ENCODE peak calls at places on chromosome 1, in eight cellular contexts. One of them, this sample, is unnamed.

GRCh38 chr1:20483833-20484525 is 2.0 kb downstream of the CAMK2N1 start:
- DNase-seq in AG04450: no peak
- DNase-seq in ovary: peak
- DNase-seq in fibroblast of the aortic adventitia: peak
- DNase-seq in mucosa of descending colon: peak
- DNase-seq in kidney: no peak
- DNase-seq in mesothelial cell of epicardium: no peak
- DNase-seq in choroid plexus epithelial cell: no peak
- DNase-seq in this sample: no peak

GRCh38 chr1:30171956-30172694 is 551.3 kb downstream of the MATN1 start:
- DNase-seq in AG04450: no peak
- DNase-seq in ovary: no peak
- DNase-seq in fibroblast of the aortic adventitia: no peak
- DNase-seq in mucosa of descending colon: no peak
- DNase-seq in kidney: no peak
- DNase-seq in mesothelial cell of epicardium: peak
- DNase-seq in choroid plexus epithelial cell: no peak
- DNase-seq in this sample: no peak

GRCh38 chr1:18239671-18240070 is 132.1 kb downstream of the IGSF21 start:
- DNase-seq in AG04450: no peak
- DNase-seq in ovary: no peak
- DNase-seq in fibroblast of the aortic adventitia: no peak
- DNase-seq in mucosa of descending colon: no peak
- DNase-seq in kidney: no peak
- DNase-seq in mesothelial cell of epicardium: no peak
- DNase-seq in choroid plexus epithelial cell: no peak
- DNase-seq in this sample: no peak

GRCh38 chr1:29197590-29197924 is 15.9 kb upstream of the SRSF4 start:
- DNase-seq in AG04450: no peak
- DNase-seq in ovary: no peak
- DNase-seq in fibroblast of the aortic adventitia: peak
- DNase-seq in mucosa of descending colon: peak
- DNase-seq in kidney: no peak
- DNase-seq in mesothelial cell of epicardium: no peak
- DNase-seq in choroid plexus epithelial cell: peak
- DNase-seq in this sample: no peak

GRCh38 chr1:159175571-159175970 is 4.2 kb downstream of the CADM3 start:
- DNase-seq in AG04450: no peak
- DNase-seq in ovary: no peak
- DNase-seq in fibroblast of the aortic adventitia: no peak
- DNase-seq in mucosa of descending colon: no peak
- DNase-seq in kidney: no peak
- DNase-seq in mesothelial cell of epicardium: no peak
- DNase-seq in choroid plexus epithelial cell: no peak
- DNase-seq in this sample: no peak

GRCh38 chr1:30892671-30893073 is 15.9 kb downstream of the SDC3 start:
- DNase-seq in AG04450: no peak
- DNase-seq in ovary: no peak
- DNase-seq in fibroblast of the aortic adventitia: no peak
- DNase-seq in mucosa of descending colon: no peak
- DNase-seq in kidney: no peak
- DNase-seq in mesothelial cell of epicardium: no peak
- DNase-seq in choroid plexus epithelial cell: no peak
- DNase-seq in this sample: no peak

GRCh38 chr1:183954496-183954895 is 83.0 kb downstream of the COLGALT2 start:
- DNase-seq in AG04450: no peak
- DNase-seq in ovary: no peak
- DNase-seq in fibroblast of the aortic adventitia: no peak
- DNase-seq in mucosa of descending colon: no peak
- DNase-seq in kidney: no peak
- DNase-seq in mesothelial cell of epicardium: no peak
- DNase-seq in choroid plexus epithelial cell: no peak
- DNase-seq in this sample: no peak

GRCh38 chr1:239814306-239814881 is 277.3 kb upstream of the FMN2 start:
- DNase-seq in AG04450: no peak
- DNase-seq in ovary: peak
- DNase-seq in fibroblast of the aortic adventitia: peak
- DNase-seq in mucosa of descending colon: no peak
- DNase-seq in kidney: no peak
- DNase-seq in mesothelial cell of epicardium: no peak
- DNase-seq in choroid plexus epithelial cell: peak
- DNase-seq in this sample: no peak

GRCh38 chr1:20603473-20604464 is 14.9 kb downstream of the CDA start:
- DNase-seq in AG04450: peak
- DNase-seq in ovary: no peak
- DNase-seq in fibroblast of the aortic adventitia: peak
- DNase-seq in mucosa of descending colon: no peak
- DNase-seq in kidney: no peak
- DNase-seq in mesothelial cell of epicardium: no peak
- DNase-seq in choroid plexus epithelial cell: peak
- DNase-seq in this sample: no peak

GRCh38 chr1:194039578-194039977 is 853.2 kb upstream of the B3GALT2 start:
- DNase-seq in AG04450: no peak
- DNase-seq in ovary: no peak
- DNase-seq in fibroblast of the aortic adventitia: no peak
- DNase-seq in mucosa of descending colon: no peak
- DNase-seq in kidney: no peak
- DNase-seq in mesothelial cell of epicardium: no peak
- DNase-seq in choroid plexus epithelial cell: no peak
- DNase-seq in this sample: no peak

GRCh38 chr1:16212251-16212961 is at the start of gene ARHGEF19:
- DNase-seq in AG04450: no peak
- DNase-seq in ovary: no peak
- DNase-seq in fibroblast of the aortic adventitia: no peak
- DNase-seq in mucosa of descending colon: peak
- DNase-seq in kidney: peak
- DNase-seq in mesothelial cell of epicardium: peak
- DNase-seq in choroid plexus epithelial cell: no peak
- DNase-seq in this sample: no peak

GRCh38 chr1:26996024-26996423 is 2.5 kb downstream of the TRNP1 start:
- DNase-seq in AG04450: no peak
- DNase-seq in ovary: no peak
- DNase-seq in fibroblast of the aortic adventitia: peak
- DNase-seq in mucosa of descending colon: no peak
- DNase-seq in kidney: no peak
- DNase-seq in mesothelial cell of epicardium: no peak
- DNase-seq in choroid plexus epithelial cell: no peak
- DNase-seq in this sample: no peak

GRCh38 chr1:55289614-55290013 is 74.5 kb upstream of the USP24 start:
- DNase-seq in AG04450: no peak
- DNase-seq in ovary: no peak
- DNase-seq in fibroblast of the aortic adventitia: no peak
- DNase-seq in mucosa of descending colon: no peak
- DNase-seq in kidney: no peak
- DNase-seq in mesothelial cell of epicardium: no peak
- DNase-seq in choroid plexus epithelial cell: no peak
- DNase-seq in this sample: no peak
- TF ChIP-seq CTCF in AG04450: no peak
- TF ChIP-seq CTCF in ovary: no peak
- TF ChIP-seq CTCF in fibroblast of the aortic adventitia: no peak
- TF ChIP-seq CTCF in mucosa of descending colon: no peak
- TF ChIP-seq CTCF in kidney: no peak
- TF ChIP-seq CTCF in mesothelial cell of epicardium: no peak
- TF ChIP-seq CTCF in choroid plexus epithelial cell: peak
- TF ChIP-seq CTCF in this sample: no peak

GRCh38 chr1:33670567-33670966 is 193.3 kb upstream of the HMGB4 start:
- DNase-seq in AG04450: no peak
- DNase-seq in ovary: no peak
- DNase-seq in fibroblast of the aortic adventitia: no peak
- DNase-seq in mucosa of descending colon: no peak
- DNase-seq in kidney: no peak
- DNase-seq in mesothelial cell of epicardium: no peak
- DNase-seq in choroid plexus epithelial cell: no peak
- DNase-seq in this sample: no peak

GRCh38 chr1:33661791-33662190 is 189.3 kb downstream of the ZSCAN20 start:
- DNase-seq in AG04450: no peak
- DNase-seq in ovary: no peak
- DNase-seq in fibroblast of the aortic adventitia: no peak
- DNase-seq in mucosa of descending colon: peak
- DNase-seq in kidney: no peak
- DNase-seq in mesothelial cell of epicardium: no peak
- DNase-seq in choroid plexus epithelial cell: no peak
- DNase-seq in this sample: no peak

DNA sequence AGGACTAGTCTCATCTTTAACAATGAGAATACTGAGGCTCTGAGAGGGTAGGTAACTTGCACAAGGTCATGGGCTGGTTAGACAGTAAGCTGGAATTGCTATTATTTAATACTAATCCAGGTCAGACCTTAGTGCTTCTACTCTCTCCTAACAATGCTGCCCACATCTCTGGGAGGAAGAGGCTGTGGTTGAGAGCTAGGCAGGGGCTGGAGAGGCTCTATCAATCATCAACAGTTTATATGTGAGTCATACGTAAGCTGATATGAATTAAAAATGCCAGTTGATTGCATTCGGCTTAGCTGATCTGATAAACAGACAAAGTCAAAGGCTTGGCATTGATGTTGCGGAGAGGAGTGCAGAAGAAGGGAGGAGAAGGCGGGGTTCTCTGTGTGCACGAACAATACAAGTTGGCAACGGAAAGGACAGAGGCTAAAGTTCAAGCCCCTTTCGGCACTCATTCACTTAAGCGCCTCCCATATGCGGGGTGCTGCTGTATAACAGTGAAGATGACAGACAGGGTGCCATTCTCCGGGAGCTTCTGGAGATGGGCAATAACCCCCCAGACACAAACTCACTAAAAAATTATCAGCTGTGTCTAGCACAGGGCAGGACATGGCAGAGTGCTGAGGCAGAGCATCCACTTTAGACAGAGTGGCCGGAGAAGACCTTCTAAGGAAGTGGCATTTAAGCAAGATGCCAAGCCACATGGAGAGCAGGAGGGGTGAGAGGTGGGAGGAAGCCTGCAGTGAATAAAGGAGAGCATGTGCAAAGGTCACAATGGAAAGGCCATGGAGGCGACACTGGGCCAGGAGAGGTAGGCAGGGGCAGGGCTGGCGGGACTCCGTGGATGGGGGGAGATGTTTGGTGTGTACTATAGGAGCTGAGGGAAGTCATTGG is 195.2 kb downstream of the ZSCAN20 start:
- DNase-seq in AG04450: no peak
- DNase-seq in ovary: no peak
- DNase-seq in fibroblast of the aortic adventitia: no peak
- DNase-seq in mucosa of descending colon: no peak
- DNase-seq in kidney: no peak
- DNase-seq in mesothelial cell of epicardium: no peak
- DNase-seq in choroid plexus epithelial cell: no peak
- DNase-seq in this sample: no peak
- TF ChIP-seq CTCF in AG04450: no peak
- TF ChIP-seq CTCF in ovary: no peak
- TF ChIP-seq CTCF in fibroblast of the aortic adventitia: no peak
- TF ChIP-seq CTCF in mucosa of descending colon: no peak
- TF ChIP-seq CTCF in kidney: no peak
- TF ChIP-seq CTCF in mesothelial cell of epicardium: no peak
- TF ChIP-seq CTCF in choroid plexus epithelial cell: no peak
- TF ChIP-seq CTCF in this sample: no peak

DNA sequence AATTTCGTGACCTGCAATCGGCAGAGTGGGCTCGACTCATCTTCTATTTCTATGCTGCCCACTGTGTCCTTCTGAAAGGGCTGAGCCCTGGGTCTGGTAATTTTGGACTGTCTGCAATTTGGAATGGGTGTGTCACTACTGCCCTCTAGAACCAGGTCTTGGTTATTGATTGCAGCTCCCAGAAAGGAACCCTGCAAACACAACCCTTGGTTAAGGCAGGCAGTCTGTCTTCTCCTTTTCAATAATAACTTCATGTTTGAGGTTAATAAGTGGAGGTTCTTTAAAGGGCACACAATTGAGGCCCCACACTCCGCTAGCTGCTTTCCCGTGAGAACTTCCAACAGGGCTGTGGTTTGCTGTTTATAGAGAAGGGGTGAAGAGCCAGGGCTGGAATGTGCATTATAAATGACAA is 79.9 kb upstream of the LYST start:
- DNase-seq in AG04450: peak
- DNase-seq in ovary: no peak
- DNase-seq in fibroblast of the aortic adventitia: peak
- DNase-seq in mucosa of descending colon: no peak
- DNase-seq in kidney: no peak
- DNase-seq in mesothelial cell of epicardium: no peak
- DNase-seq in choroid plexus epithelial cell: peak
- DNase-seq in this sample: no peak
- TF ChIP-seq CTCF in AG04450: peak
- TF ChIP-seq CTCF in ovary: no peak
- TF ChIP-seq CTCF in fibroblast of the aortic adventitia: peak
- TF ChIP-seq CTCF in mucosa of descending colon: no peak
- TF ChIP-seq CTCF in kidney: no peak
- TF ChIP-seq CTCF in mesothelial cell of epicardium: no peak
- TF ChIP-seq CTCF in choroid plexus epithelial cell: peak
- TF ChIP-seq CTCF in this sample: no peak

DNA sequence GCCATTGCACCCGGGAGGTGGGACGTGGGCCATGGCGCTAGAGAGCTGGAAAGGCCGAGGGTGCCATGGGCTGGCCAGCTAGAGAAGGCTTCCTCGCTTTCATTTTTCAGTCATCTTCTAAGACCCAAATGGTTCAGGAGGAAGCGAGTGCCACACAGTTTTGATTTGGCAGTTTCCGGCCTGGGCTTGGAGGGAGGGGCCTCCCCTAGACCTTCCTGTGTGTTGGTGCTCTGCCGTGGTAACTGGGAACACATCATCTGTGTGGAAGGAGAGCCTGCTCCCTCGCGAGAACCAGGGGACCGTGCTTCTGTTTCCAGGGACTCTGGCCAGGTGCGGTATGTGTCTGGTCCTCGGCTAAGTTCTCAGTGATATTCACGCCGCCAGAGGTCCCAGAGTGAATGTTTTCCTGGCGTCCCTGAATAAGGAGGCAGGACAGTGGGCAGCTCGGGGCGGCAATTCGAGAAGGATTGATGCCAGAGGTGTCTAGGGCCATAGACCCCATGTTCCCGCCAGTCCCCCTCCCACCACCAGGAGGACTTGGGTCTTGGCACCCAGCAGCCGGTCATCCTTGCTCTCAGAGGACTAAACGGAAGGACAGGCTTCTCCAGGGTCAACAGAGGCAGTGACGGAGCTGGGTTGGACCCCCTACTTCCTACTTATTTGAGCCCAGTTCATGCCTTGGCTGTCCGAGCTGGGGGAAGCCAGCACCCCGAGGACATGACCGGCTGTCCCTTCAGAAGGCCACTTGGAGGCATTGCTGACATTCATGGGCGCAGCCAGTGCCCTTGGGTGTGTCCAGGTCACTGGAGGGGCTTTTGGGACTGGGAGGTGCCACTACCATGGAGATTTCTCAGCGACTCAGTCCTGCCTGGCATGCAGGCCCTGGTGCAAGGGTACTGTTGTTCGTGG is 2.7 kb upstream of the NPHP4 start:
- DNase-seq in AG04450: no peak
- DNase-seq in ovary: no peak
- DNase-seq in fibroblast of the aortic adventitia: no peak
- DNase-seq in mucosa of descending colon: no peak
- DNase-seq in kidney: peak
- DNase-seq in mesothelial cell of epicardium: no peak
- DNase-seq in choroid plexus epithelial cell: no peak
- DNase-seq in this sample: no peak
- TF ChIP-seq CTCF in AG04450: no peak
- TF ChIP-seq CTCF in ovary: no peak
- TF ChIP-seq CTCF in fibroblast of the aortic adventitia: peak
- TF ChIP-seq CTCF in mucosa of descending colon: no peak
- TF ChIP-seq CTCF in kidney: no peak
- TF ChIP-seq CTCF in mesothelial cell of epicardium: peak
- TF ChIP-seq CTCF in choroid plexus epithelial cell: peak
- TF ChIP-seq CTCF in this sample: no peak